ENCODE peak calls at places on chromosome 1, in six cellular contexts. W, R, K, J, F and Q are unnamed samples.

GRCh38 chr1:221271696-221272095 is 392.5 kb downstream of the HLX start:
- DNase-seq in W (no peak), R (no peak), K (no peak), J (no peak), F (no peak), Q (no peak)

GRCh38 chr1:179169616-179170467 is 59.6 kb downstream of the ABL2 start:
- DNase-seq in W (peak), R (no peak), K (peak), J (no peak), F (no peak), Q (no peak)

GRCh38 chr1:199774433-199775089 is 252.9 kb upstream of the NR5A2 start:
- DNase-seq in W (no peak), R (peak), K (peak), J (peak), F (no peak), Q (no peak)

GRCh38 chr1:55916480-55916879 is 662.9 kb downstream of the PLPP3 start:
- DNase-seq in W (peak), R (no peak), K (no peak), J (no peak), F (no peak), Q (no peak)

GRCh38 chr1:234242091-234242490 is 131.2 kb upstream of the COA6 start:
- DNase-seq in W (no peak), R (no peak), K (no peak), J (no peak), F (no peak), Q (no peak)

GRCh38 chr1:186231861-186232436 is 143.1 kb downstream of the TPR start:
- DNase-seq in W (no peak), R (no peak), K (no peak), J (no peak), F (no peak), Q (no peak)

GRCh38 chr1:183287191-183287675 is 101.2 kb downstream of the LAMC2 start:
- DNase-seq in W (peak), R (peak), K (no peak), J (no peak), F (peak), Q (no peak)

GRCh38 chr1:23044035-23044434 is 24.8 kb downstream of the KDM1A start:
- DNase-seq in W (no peak), R (no peak), K (no peak), J (no peak), F (no peak), Q (no peak)